ENCODE peak calls at places on chromosomes 5 and 9, in eight cellular contexts. One of them, this sample, is unnamed.

GRCh38 chr5:176901260-176902101 is 2.3 kb upstream of the HK3 start:
- DNase-seq in hepatocyte: no peak
- DNase-seq in A673: no peak
- DNase-seq in A549: no peak
- DNase-seq in HCT116: no peak
- DNase-seq in esophagus squamous epithelium: no peak
- DNase-seq in fibroblast of lung: no peak
- DNase-seq in kidney: no peak
- DNase-seq in this sample: no peak

GRCh38 chr5:44387391-44387790 is 1.8 kb downstream of the FGF10 start:
- DNase-seq in hepatocyte: no peak
- DNase-seq in A673: no peak
- DNase-seq in A549: no peak
- DNase-seq in HCT116: no peak
- DNase-seq in esophagus squamous epithelium: no peak
- DNase-seq in fibroblast of lung: peak; percentile 52
- DNase-seq in kidney: no peak
- DNase-seq in this sample: no peak

GRCh38 chr5:103624035-103624461 is 61.5 kb upstream of the NUDT12 start:
- DNase-seq in hepatocyte: no peak
- DNase-seq in A673: no peak
- DNase-seq in A549: no peak
- DNase-seq in HCT116: no peak
- DNase-seq in esophagus squamous epithelium: no peak
- DNase-seq in fibroblast of lung: peak; percentile 99
- DNase-seq in kidney: no peak
- DNase-seq in this sample: no peak

GRCh38 chr9:85741112-85741874 is 461 bp downstream of the AGTPBP1 start:
- DNase-seq in hepatocyte: peak; percentile 75
- DNase-seq in A673: peak; percentile 56
- DNase-seq in A549: peak; percentile 49
- DNase-seq in HCT116: no peak
- DNase-seq in esophagus squamous epithelium: no peak
- DNase-seq in fibroblast of lung: peak; percentile 9
- DNase-seq in kidney: peak; percentile 89
- DNase-seq in this sample: no peak

GRCh38 chr5:151740336-151740942 is 18.0 kb downstream of the ATOX1 start:
- DNase-seq in hepatocyte: peak; percentile 92
- DNase-seq in A673: peak; percentile 84
- DNase-seq in A549: peak; percentile 78
- DNase-seq in HCT116: no peak
- DNase-seq in esophagus squamous epithelium: no peak
- DNase-seq in fibroblast of lung: peak; percentile 94
- DNase-seq in kidney: peak; percentile 76
- DNase-seq in this sample: peak; percentile 55

GRCh38 chr5:152142845-152143469 is 218.3 kb upstream of the GLRA1 start:
- DNase-seq in hepatocyte: peak; percentile 79
- DNase-seq in A673: peak; percentile 67
- DNase-seq in A549: peak; percentile 60
- DNase-seq in HCT116: peak; percentile 33
- DNase-seq in esophagus squamous epithelium: no peak
- DNase-seq in fibroblast of lung: peak; percentile 67
- DNase-seq in kidney: peak; percentile 40
- DNase-seq in this sample: peak; percentile 60

GRCh38 chr9:72665421-72665820 is 144.0 kb downstream of the TMC1 start:
- DNase-seq in hepatocyte: peak; percentile 27
- DNase-seq in A673: no peak
- DNase-seq in A549: peak; percentile 19
- DNase-seq in HCT116: no peak
- DNase-seq in esophagus squamous epithelium: no peak
- DNase-seq in fibroblast of lung: no peak
- DNase-seq in kidney: no peak
- DNase-seq in this sample: no peak

GRCh38 chr5:6720561-6720921 is 7.3 kb downstream of the TENT4A start:
- DNase-seq in hepatocyte: no peak
- DNase-seq in A673: no peak
- DNase-seq in A549: no peak
- DNase-seq in HCT116: no peak
- DNase-seq in esophagus squamous epithelium: no peak
- DNase-seq in fibroblast of lung: no peak
- DNase-seq in kidney: no peak
- DNase-seq in this sample: no peak

GRCh38 chr9:109907400-109907799 is 127.4 kb downstream of the PALM2AKAP2 start:
- DNase-seq in hepatocyte: no peak
- DNase-seq in A673: no peak
- DNase-seq in A549: no peak
- DNase-seq in HCT116: no peak
- DNase-seq in esophagus squamous epithelium: no peak
- DNase-seq in fibroblast of lung: no peak
- DNase-seq in kidney: no peak
- DNase-seq in this sample: peak; percentile 45

GRCh38 chr5:153402550-153402949 is 87.9 kb upstream of the GRIA1 start:
- DNase-seq in hepatocyte: no peak
- DNase-seq in A673: peak; percentile 38
- DNase-seq in A549: no peak
- DNase-seq in HCT116: no peak
- DNase-seq in esophagus squamous epithelium: no peak
- DNase-seq in fibroblast of lung: no peak
- DNase-seq in kidney: no peak
- DNase-seq in this sample: no peak

GRCh38 chr5:153403470-153403869 is 87.0 kb upstream of the GRIA1 start:
- DNase-seq in hepatocyte: no peak
- DNase-seq in A673: no peak
- DNase-seq in A549: no peak
- DNase-seq in HCT116: no peak
- DNase-seq in esophagus squamous epithelium: no peak
- DNase-seq in fibroblast of lung: no peak
- DNase-seq in kidney: no peak
- DNase-seq in this sample: no peak

GRCh38 chr5:153400931-153401330 is 89.5 kb upstream of the GRIA1 start:
- DNase-seq in hepatocyte: no peak
- DNase-seq in A673: no peak
- DNase-seq in A549: no peak
- DNase-seq in HCT116: no peak
- DNase-seq in esophagus squamous epithelium: no peak
- DNase-seq in fibroblast of lung: no peak
- DNase-seq in kidney: no peak
- DNase-seq in this sample: no peak

DNA sequence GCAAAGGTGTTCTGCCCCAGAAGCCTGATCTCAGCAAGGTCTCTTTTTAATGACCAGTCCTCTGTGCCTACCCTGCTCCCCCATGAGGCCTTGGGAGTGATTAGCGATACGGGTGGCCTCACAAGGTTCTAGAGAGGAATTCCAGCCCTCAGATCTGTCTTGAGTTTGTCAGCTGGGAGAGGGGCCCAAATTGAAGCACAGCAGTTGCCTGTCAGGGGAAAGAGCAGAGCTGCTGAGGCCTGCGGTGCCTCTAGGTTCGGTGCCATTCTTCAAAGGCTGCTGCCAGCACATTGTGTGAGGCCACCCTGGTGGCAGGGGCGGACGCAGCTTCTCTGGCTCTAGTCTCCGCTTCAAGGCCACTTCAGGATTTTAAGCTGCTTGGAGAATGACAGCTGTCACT is 85.7 kb upstream of the GRIA1 start:
- DNase-seq in hepatocyte: no peak
- DNase-seq in A673: no peak
- DNase-seq in A549: no peak
- DNase-seq in HCT116: no peak
- DNase-seq in esophagus squamous epithelium: no peak
- DNase-seq in fibroblast of lung: no peak
- DNase-seq in kidney: no peak
- DNase-seq in this sample: no peak
- TF ChIP-seq CTCF in hepatocyte: no peak
- TF ChIP-seq CTCF in A673: no peak
- TF ChIP-seq CTCF in A549: no peak
- TF ChIP-seq CTCF in HCT116: no peak
- TF ChIP-seq CTCF in esophagus squamous epithelium: no peak
- TF ChIP-seq CTCF in fibroblast of lung: no peak
- TF ChIP-seq CTCF in kidney: no peak
- TF ChIP-seq CTCF in this sample: no peak

DNA sequence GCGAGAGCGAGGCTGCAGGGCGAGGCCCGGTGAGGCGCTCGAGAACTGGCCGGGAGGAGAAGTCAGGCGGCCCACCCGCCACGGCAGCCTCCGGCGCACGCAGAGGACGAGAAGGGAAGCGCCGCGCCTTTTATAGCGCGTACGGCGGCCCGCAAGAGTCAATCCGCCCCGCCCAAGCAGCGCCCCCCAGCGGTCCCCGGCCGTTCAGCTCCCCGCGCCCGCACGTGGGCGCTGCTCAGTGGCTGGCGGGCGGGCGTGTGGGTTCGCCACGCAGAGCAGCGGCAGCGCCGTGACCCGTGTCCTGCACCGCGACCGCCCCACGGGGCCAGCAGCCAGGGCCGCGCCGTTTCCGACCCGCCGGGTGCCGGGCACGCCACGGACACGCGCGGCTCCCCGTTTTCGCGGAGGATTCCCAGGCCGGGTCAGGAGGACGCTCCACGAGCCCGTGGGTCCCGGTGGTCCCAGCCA is 14.6 kb downstream of the LCN10 start:
- DNase-seq in hepatocyte: peak; percentile 95
- DNase-seq in A673: peak; percentile 92
- DNase-seq in A549: peak; percentile 91
- DNase-seq in HCT116: peak; percentile 60
- DNase-seq in esophagus squamous epithelium: peak; percentile 49
- DNase-seq in fibroblast of lung: peak; percentile 90
- DNase-seq in kidney: peak; percentile 97
- DNase-seq in this sample: peak; percentile 89
- H3K27ac ChIP-seq in hepatocyte: peak overlapping the region; percentile 73
- H3K27ac ChIP-seq in A673: peak overlapping the region; percentile 94
- H3K27ac ChIP-seq in A549: peak overlapping the region; percentile 100
- H3K27ac ChIP-seq in HCT116: peak overlapping the region; percentile 97
- H3K27ac ChIP-seq in esophagus squamous epithelium: peak overlapping the region; percentile 84
- H3K27ac ChIP-seq in fibroblast of lung: peak overlapping the region; percentile 63
- H3K27ac ChIP-seq in kidney: peak overlapping the region; percentile 13
- H3K27ac ChIP-seq in this sample: peak overlapping the region; percentile 1

DNA sequence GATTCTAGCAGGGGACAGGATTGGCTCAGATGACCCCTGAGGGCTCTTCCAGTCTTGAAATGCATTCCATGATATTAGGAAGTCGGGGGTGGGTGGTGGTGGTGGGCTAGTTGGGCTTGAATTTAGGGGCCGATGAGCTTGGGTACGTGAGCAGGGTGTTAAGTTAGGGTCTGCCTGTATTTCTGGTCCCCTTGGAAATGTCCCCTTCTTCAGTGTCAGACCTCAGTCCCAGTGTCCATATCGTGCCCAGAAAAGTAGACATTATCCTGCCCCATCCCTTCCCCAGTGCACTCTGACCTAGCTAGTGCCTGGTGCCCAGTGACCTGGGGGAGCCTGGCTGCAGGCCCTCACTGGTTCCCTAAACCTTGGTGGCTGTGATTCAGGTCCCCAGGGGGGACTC is 2.9 kb upstream of the MYOZ3 start:
- DNase-seq in hepatocyte: no peak
- DNase-seq in A673: no peak
- DNase-seq in A549: no peak
- DNase-seq in HCT116: no peak
- DNase-seq in esophagus squamous epithelium: no peak
- DNase-seq in fibroblast of lung: no peak
- DNase-seq in kidney: no peak
- DNase-seq in this sample: no peak
- TF ChIP-seq CTCF in hepatocyte: no peak
- TF ChIP-seq CTCF in A673: no peak
- TF ChIP-seq CTCF in A549: no peak
- TF ChIP-seq CTCF in HCT116: no peak
- TF ChIP-seq CTCF in esophagus squamous epithelium: no peak
- TF ChIP-seq CTCF in fibroblast of lung: no peak
- TF ChIP-seq CTCF in kidney: no peak
- TF ChIP-seq CTCF in this sample: no peak

GRCh38 chr9:38391278-38392118 is 1.0 kb upstream of the ALDH1B1 start:
- DNase-seq in hepatocyte: no peak
- DNase-seq in A673: no peak
- DNase-seq in A549: no peak
- DNase-seq in HCT116: no peak
- DNase-seq in esophagus squamous epithelium: no peak
- DNase-seq in fibroblast of lung: no peak
- DNase-seq in kidney: peak; percentile 57
- DNase-seq in this sample: no peak

GRCh38 chr9:38388283-38389223 is 3.9 kb upstream of the ALDH1B1 start:
- DNase-seq in hepatocyte: no peak
- DNase-seq in A673: peak; percentile 59
- DNase-seq in A549: no peak
- DNase-seq in HCT116: no peak
- DNase-seq in esophagus squamous epithelium: no peak
- DNase-seq in fibroblast of lung: peak; percentile 36
- DNase-seq in kidney: no peak
- DNase-seq in this sample: no peak

GRCh38 chr9:38390851-38391250 is 1.7 kb upstream of the ALDH1B1 start:
- DNase-seq in hepatocyte: no peak
- DNase-seq in A673: no peak
- DNase-seq in A549: no peak
- DNase-seq in HCT116: no peak
- DNase-seq in esophagus squamous epithelium: no peak
- DNase-seq in fibroblast of lung: no peak
- DNase-seq in kidney: no peak
- DNase-seq in this sample: no peak

GRCh38 chr9:38389313-38389712 is 3.2 kb upstream of the ALDH1B1 start:
- DNase-seq in hepatocyte: no peak
- DNase-seq in A673: no peak
- DNase-seq in A549: no peak
- DNase-seq in HCT116: no peak
- DNase-seq in esophagus squamous epithelium: no peak
- DNase-seq in fibroblast of lung: peak; percentile 40
- DNase-seq in kidney: no peak
- DNase-seq in this sample: no peak

GRCh38 chr9:38390442-38390841 is 2.1 kb upstream of the ALDH1B1 start:
- DNase-seq in hepatocyte: no peak
- DNase-seq in A673: no peak
- DNase-seq in A549: no peak
- DNase-seq in HCT116: no peak
- DNase-seq in esophagus squamous epithelium: no peak
- DNase-seq in fibroblast of lung: no peak
- DNase-seq in kidney: no peak
- DNase-seq in this sample: no peak
- H3K27ac ChIP-seq in hepatocyte: peak overlapping the region; percentile 47
- H3K27ac ChIP-seq in A673: no peak overlapping the region
- H3K27ac ChIP-seq in A549: no peak overlapping the region
- H3K27ac ChIP-seq in HCT116: no peak overlapping the region
- H3K27ac ChIP-seq in esophagus squamous epithelium: peak overlapping the region; percentile 86
- H3K27ac ChIP-seq in fibroblast of lung: no peak overlapping the region
- H3K27ac ChIP-seq in kidney: peak overlapping the region; percentile 61
- H3K27ac ChIP-seq in this sample: no peak overlapping the region

GRCh38 chr9:36345103-36345846 is 54.8 kb downstream of the RNF38 start:
- DNase-seq in hepatocyte: no peak
- DNase-seq in A673: peak; percentile 13
- DNase-seq in A549: no peak
- DNase-seq in HCT116: no peak
- DNase-seq in esophagus squamous epithelium: no peak
- DNase-seq in fibroblast of lung: no peak
- DNase-seq in kidney: no peak
- DNase-seq in this sample: no peak
- TF ChIP-seq CTCF in hepatocyte: no peak
- TF ChIP-seq CTCF in A673: peak; percentile 17
- TF ChIP-seq CTCF in A549: no peak
- TF ChIP-seq CTCF in HCT116: peak; percentile 25
- TF ChIP-seq CTCF in esophagus squamous epithelium: no peak
- TF ChIP-seq CTCF in fibroblast of lung: no peak
- TF ChIP-seq CTCF in kidney: no peak
- TF ChIP-seq CTCF in this sample: no peak

This sample was measured in thyroid gland.